ENCODE peak calls at places on chromosomes 1 and 21, in six cellular contexts. One of them, this sample, is unnamed.

GRCh38 chr1:47188901-47189785 is 693 bp downstream of the PDZK1IP1 start:
- DNase-seq in IMR-90: no peak
- DNase-seq in HCT116: no peak
- DNase-seq in A549: no peak
- DNase-seq in H1: peak
- DNase-seq in K562: no peak
- DNase-seq in this sample: no peak

GRCh38 chr1:192766876-192767275 is 42.0 kb upstream of the RGS2 start:
- DNase-seq in A549: peak
- DNase-seq in HCT116: no peak
- DNase-seq in IMR-90: no peak
- DNase-seq in K562: no peak
- DNase-seq in H1: no peak
- DNase-seq in this sample: no peak

GRCh38 chr1:195462646-195463045 is 1145.6 kb downstream of the KCNT2 start:
- DNase-seq in K562: no peak
- DNase-seq in IMR-90: peak
- DNase-seq in HCT116: no peak
- DNase-seq in A549: no peak
- DNase-seq in H1: no peak
- DNase-seq in this sample: no peak

GRCh38 chr1:246961939-246962373 is 30.2 kb upstream of the AHCTF1 start:
- DNase-seq in H1: no peak
- DNase-seq in K562: no peak
- DNase-seq in A549: no peak
- DNase-seq in HCT116: no peak
- DNase-seq in IMR-90: no peak
- DNase-seq in this sample: no peak

GRCh38 chr1:246491551-246492053 is 15.5 kb downstream of the SMYD3 start:
- DNase-seq in A549: no peak
- DNase-seq in HCT116: no peak
- DNase-seq in K562: no peak
- DNase-seq in H1: no peak
- DNase-seq in IMR-90: no peak
- DNase-seq in this sample: no peak

GRCh38 chr1:233514946-233515391 is 98.9 kb upstream of the KCNK1 start:
- DNase-seq in K562: no peak
- DNase-seq in H1: no peak
- DNase-seq in IMR-90: no peak
- DNase-seq in A549: no peak
- DNase-seq in HCT116: no peak
- DNase-seq in this sample: no peak

GRCh38 chr1:183424691-183425090 is 6.5 kb upstream of the NMNAT2 start:
- DNase-seq in K562: no peak
- DNase-seq in A549: no peak
- DNase-seq in IMR-90: no peak
- DNase-seq in H1: no peak
- DNase-seq in HCT116: no peak
- DNase-seq in this sample: no peak

GRCh38 chr1:101451888-101452287 is 215.1 kb downstream of the S1PR1 start:
- DNase-seq in HCT116: no peak
- DNase-seq in H1: no peak
- DNase-seq in K562: no peak
- DNase-seq in IMR-90: no peak
- DNase-seq in A549: no peak
- DNase-seq in this sample: no peak

GRCh38 chr1:150763631-150764223 is 1.9 kb downstream of the CTSS start:
- DNase-seq in A549: no peak
- DNase-seq in H1: no peak
- DNase-seq in K562: no peak
- DNase-seq in IMR-90: peak
- DNase-seq in HCT116: no peak
- DNase-seq in this sample: no peak

GRCh38 chr1:228697209-228698016 is 37.9 kb upstream of the RHOU start:
- DNase-seq in HCT116: no peak
- DNase-seq in IMR-90: peak
- DNase-seq in A549: peak
- DNase-seq in H1: no peak
- DNase-seq in K562: no peak
- DNase-seq in this sample: peak

GRCh38 chr1:31570228-31570627 is 6.1 kb upstream of the TINAGL1 start:
- DNase-seq in HCT116: no peak
- DNase-seq in H1: peak
- DNase-seq in K562: no peak
- DNase-seq in IMR-90: no peak
- DNase-seq in A549: no peak
- DNase-seq in this sample: no peak

GRCh38 chr1:31570906-31571305 is 5.4 kb upstream of the TINAGL1 start:
- DNase-seq in HCT116: no peak
- DNase-seq in IMR-90: no peak
- DNase-seq in K562: no peak
- DNase-seq in A549: no peak
- DNase-seq in H1: no peak
- DNase-seq in this sample: no peak

GRCh38 chr1:31567956-31568570 is 8.3 kb upstream of the TINAGL1 start:
- DNase-seq in H1: no peak
- DNase-seq in IMR-90: no peak
- DNase-seq in K562: no peak
- DNase-seq in A549: no peak
- DNase-seq in HCT116: no peak
- DNase-seq in this sample: no peak

GRCh38 chr1:31569773-31570172 is 6.5 kb upstream of the TINAGL1 start:
- DNase-seq in H1: no peak
- DNase-seq in HCT116: no peak
- DNase-seq in IMR-90: no peak
- DNase-seq in A549: no peak
- DNase-seq in K562: no peak
- DNase-seq in this sample: no peak

GRCh38 chr1:31568895-31569655 is 7.2 kb upstream of the TINAGL1 start:
- DNase-seq in K562: no peak
- DNase-seq in H1: peak
- DNase-seq in A549: no peak
- DNase-seq in IMR-90: no peak
- DNase-seq in HCT116: no peak
- DNase-seq in this sample: no peak
- TF ChIP-seq RAD21 in K562: no peak
- TF ChIP-seq RAD21 in H1: no peak
- TF ChIP-seq RAD21 in A549: no peak
- TF ChIP-seq RAD21 in IMR-90: no peak
- TF ChIP-seq RAD21 in HCT116: no peak
- TF ChIP-seq RAD21 in this sample: no peak

GRCh38 chr1:15229569-15230170 is 17.4 kb upstream of the FHAD1 start:
- DNase-seq in IMR-90: no peak
- DNase-seq in A549: no peak
- DNase-seq in HCT116: no peak
- DNase-seq in K562: no peak
- DNase-seq in H1: no peak
- DNase-seq in this sample: no peak
- TF ChIP-seq RAD21 in IMR-90: no peak
- TF ChIP-seq RAD21 in A549: no peak
- TF ChIP-seq RAD21 in HCT116: no peak
- TF ChIP-seq RAD21 in K562: no peak
- TF ChIP-seq RAD21 in H1: no peak
- TF ChIP-seq RAD21 in this sample: no peak

GRCh38 chr21:42639646-42640152 is 13.7 kb upstream of the PDE9A start:
- DNase-seq in K562: no peak
- DNase-seq in H1: no peak
- DNase-seq in IMR-90: no peak
- DNase-seq in A549: no peak
- DNase-seq in HCT116: no peak
- DNase-seq in this sample: no peak

GRCh38 chr21:42638266-42638863 is 15.1 kb upstream of the PDE9A start:
- DNase-seq in K562: no peak
- DNase-seq in H1: no peak
- DNase-seq in IMR-90: no peak
- DNase-seq in A549: no peak
- DNase-seq in HCT116: no peak
- DNase-seq in this sample: no peak

GRCh38 chr21:42641311-42642218 is 11.9 kb upstream of the PDE9A start:
- DNase-seq in A549: no peak
- DNase-seq in HCT116: no peak
- DNase-seq in IMR-90: no peak
- DNase-seq in H1: no peak
- DNase-seq in K562: no peak
- DNase-seq in this sample: no peak

GRCh38 chr21:42642219-42642745 is 11.1 kb upstream of the PDE9A start:
- DNase-seq in K562: no peak
- DNase-seq in IMR-90: no peak
- DNase-seq in H1: no peak
- DNase-seq in A549: no peak
- DNase-seq in HCT116: no peak
- DNase-seq in this sample: no peak

GRCh38 chr21:42640486-42640885 is 12.9 kb upstream of the PDE9A start:
- DNase-seq in A549: no peak
- DNase-seq in IMR-90: no peak
- DNase-seq in HCT116: no peak
- DNase-seq in K562: no peak
- DNase-seq in H1: no peak
- DNase-seq in this sample: no peak
- TF ChIP-seq RAD21 in A549: no peak
- TF ChIP-seq RAD21 in IMR-90: no peak
- TF ChIP-seq RAD21 in HCT116: no peak
- TF ChIP-seq RAD21 in K562: no peak
- TF ChIP-seq RAD21 in H1: no peak
- TF ChIP-seq RAD21 in this sample: no peak

GRCh38 chr1:197321821-197322220 is 53.8 kb downstream of the CRB1 start:
- DNase-seq in K562: no peak
- DNase-seq in IMR-90: no peak
- DNase-seq in A549: no peak
- DNase-seq in HCT116: no peak
- DNase-seq in H1: no peak
- DNase-seq in this sample: no peak
- TF ChIP-seq RAD21 in K562: no peak
- TF ChIP-seq RAD21 in IMR-90: no peak
- TF ChIP-seq RAD21 in A549: no peak
- TF ChIP-seq RAD21 in HCT116: no peak
- TF ChIP-seq RAD21 in H1: no peak
- TF ChIP-seq RAD21 in this sample: no peak

This sample was measured in HepG2.